ENCODE peak calls at places on chromosomes 2 and 18, in six cellular contexts. G is right atrium auricular region; P is stimulated activated CD8-positive, alpha-beta memory T cell treated with anti-CD3 and anti-CD28 coated beads, Interleukin-7, amount 100 ng/mL, for 24 hours; Q is HS-5; H is RPMI7951; E is NCI-H2081. N is an unnamed sample.

GRCh38 chr2:151043484-151043883 is 218.2 kb downstream of the RBM43 start:
- DNase-seq in G (no peak), P (no peak), Q (peak; percentile 43), H (peak; percentile 67), E (no peak), N (no peak)

GRCh38 chr18:3742541-3742940 is 292.6 kb downstream of the TGIF1 start:
- DNase-seq in G (no peak), P (no peak), Q (no peak), H (no peak), E (no peak), N (no peak)

GRCh38 chr2:105575626-105576025 is 169.1 kb upstream of the NCK2 start:
- DNase-seq in G (no peak), P (no peak), Q (no peak), H (no peak), E (no peak), N (no peak)

GRCh38 chr2:203681978-203682377 is 24.5 kb upstream of the CD28 start:
- DNase-seq in G (no peak), P (no peak), Q (no peak), H (peak; percentile 83), E (no peak), N (no peak)

GRCh38 chr2:129957891-129958290 is 21.6 kb upstream of the RAB6C start:
- DNase-seq in G (no peak), P (no peak), Q (no peak), H (no peak), E (no peak), N (no peak)

GRCh38 chr18:24016643-24017042 is 2.1 kb downstream of the TTC39C start:
- DNase-seq in G (no peak), P (no peak), Q (no peak), H (no peak), E (peak; percentile 6), N (no peak)

GRCh38 chr2:136909777-136910176 is 144.4 kb downstream of the THSD7B start:
- DNase-seq in G (no peak), P (no peak), Q (no peak), H (no peak), E (no peak), N (no peak)

GRCh38 chr2:134586289-134586980 is 132.4 kb downstream of the TMEM163 start:
- DNase-seq in G (no peak), P (no peak), Q (no peak), H (peak; percentile 62), E (no peak), N (no peak)

GRCh38 chr2:162221064-162221463 is 22.2 kb downstream of the FAP start:
- DNase-seq in G (peak; percentile 80), P (peak; percentile 28), Q (no peak), H (peak; percentile 74), E (peak; percentile 12), N (peak; percentile 69)

GRCh38 chr18:42437646-42438045 is 482.6 kb downstream of the PIK3C3 start:
- DNase-seq in G (no peak), P (no peak), Q (no peak), H (peak; percentile 56), E (no peak), N (no peak)

GRCh38 chr2:71563872-71564271 is 110.5 kb downstream of the DYSF start:
- DNase-seq in G (no peak), P (no peak), Q (no peak), H (peak; percentile 64), E (no peak), N (no peak)

GRCh38 chr2:100184055-100184737 is 41.8 kb upstream of the AFF3 start:
- DNase-seq in G (no peak), P (no peak), Q (no peak), H (no peak), E (no peak), N (no peak)

GRCh38 chr18:74796928-74797576 is 199.4 kb downstream of the ZNF407 start:
- DNase-seq in G (no peak), P (no peak), Q (peak; percentile 18), H (peak; percentile 72), E (peak; percentile 63), N (no peak)

GRCh38 chr2:229520582-229521221 is 193.7 kb downstream of the DNER start:
- DNase-seq in G (no peak), P (no peak), Q (no peak), H (peak; percentile 28), E (no peak), N (no peak)

GRCh38 chr2:29606105-29606871 is 315.1 kb downstream of the ALK start:
- DNase-seq in G (no peak), P (no peak), Q (peak; percentile 90), H (peak; percentile 89), E (no peak), N (no peak)

GRCh38 chr2:11562011-11562410 is 28.2 kb downstream of the GREB1 start:
- DNase-seq in G (no peak), P (no peak), Q (no peak), H (peak; percentile 35), E (no peak), N (no peak)

GRCh38 chr2:219045937-219046550 is 4.7 kb upstream of the CFAP65 start:
- DNase-seq in G (no peak), P (no peak), Q (no peak), H (peak; percentile 44), E (no peak), N (no peak)

GRCh38 chr2:30511122-30512083 is 64.4 kb downstream of the LCLAT1 start:
- DNase-seq in G (peak; percentile 78), P (no peak), Q (no peak), H (peak; percentile 62), E (peak; percentile 62), N (no peak)

N was measured in omental fat pad.